ENCODE peak calls at places on chromosomes 16 and 17, in seven cellular contexts. S is left ventricle myocardium inferior; T is CD8-positive, alpha-beta memory T cell; Y is transverse colon; V is left lung; Z is Caco-2; Q is right cardiac atrium. E is an unnamed sample.

GRCh38 chr16:19804538-19805323 is 79.9 kb downstream of the GPRC5B start:
- DNase-seq in S (peak; percentile 71), T (no peak), Y (peak; percentile 41), V (no peak), Z (no peak), Q (peak; percentile 82), E (no peak)

GRCh38 chr17:76373481-76373825 is 11.0 kb upstream of the SPHK1 start:
- DNase-seq in S (no peak), T (no peak), Y (no peak), V (peak; percentile 20), Z (no peak), Q (peak; percentile 49), E (no peak)

GRCh38 chr17:31824771-31825360 is 34.2 kb downstream of the COPRS start:
- DNase-seq in S (no peak), T (no peak), Y (no peak), V (no peak), Z (no peak), Q (no peak), E (no peak)

GRCh38 chr16:50166511-50167500 is 13.7 kb downstream of the TENT4B start:
- DNase-seq in S (no peak), T (no peak), Y (no peak), V (no peak), Z (no peak), Q (no peak), E (no peak)

GRCh38 chr17:64180089-64180488 is 50.1 kb upstream of the ERN1 start:
- DNase-seq in S (no peak), T (no peak), Y (no peak), V (no peak), Z (no peak), Q (no peak), E (no peak)

GRCh38 chr16:4227040-4227332 is 14.9 kb downstream of the SRL start:
- DNase-seq in S (no peak), T (no peak), Y (no peak), V (no peak), Z (no peak), Q (no peak), E (no peak)

GRCh38 chr16:84062734-84063640 is 20.4 kb upstream of the SLC38A8 start:
- DNase-seq in S (peak; percentile 81), T (peak; percentile 45), Y (peak; percentile 70), V (peak; percentile 93), Z (peak; percentile 88), Q (peak; percentile 92), E (peak; percentile 52)

GRCh38 chr17:61634942-61635538 is 44.0 kb upstream of the NACA2 start:
- DNase-seq in S (no peak), T (no peak), Y (no peak), V (no peak), Z (no peak), Q (no peak), E (no peak)

GRCh38 chr16:21626659-21627277 is 25.6 kb downstream of the IGSF6 start:
- DNase-seq in S (no peak), T (no peak), Y (no peak), V (no peak), Z (no peak), Q (no peak), E (no peak)

GRCh38 chr17:37188157-37188556 is 187.6 kb upstream of the C17orf78 start:
- DNase-seq in S (no peak), T (no peak), Y (no peak), V (no peak), Z (no peak), Q (no peak), E (no peak)

GRCh38 chr16:86258713-86259112 is 251.6 kb upstream of the FOXF1 start:
- DNase-seq in S (no peak), T (no peak), Y (no peak), V (no peak), Z (no peak), Q (no peak), E (no peak)

GRCh38 chr16:12099451-12100123 is 123.1 kb downstream of the SNX29 start:
- DNase-seq in S (no peak), T (no peak), Y (no peak), V (no peak), Z (no peak), Q (no peak), E (no peak)

GRCh38 chr16:56199164-56199563 is 7.9 kb downstream of the GNAO1 start:
- DNase-seq in S (no peak), T (no peak), Y (no peak), V (no peak), Z (no peak), Q (no peak), E (no peak)

GRCh38 chr17:55458977-55459376 is 37.3 kb upstream of the MMD start:
- DNase-seq in S (no peak), T (no peak), Y (no peak), V (no peak), Z (no peak), Q (no peak), E (no peak)

GRCh38 chr16:53207810-53208752 is 153.3 kb downstream of the CHD9 start:
- DNase-seq in S (no peak), T (no peak), Y (peak; percentile 32), V (no peak), Z (peak; percentile 77), Q (peak; percentile 35), E (no peak)

GRCh38 chr17:7204335-7204734 is 15.3 kb downstream of the DLG4 start:
- DNase-seq in S (no peak), T (no peak), Y (no peak), V (no peak), Z (no peak), Q (peak; percentile 65), E (no peak)

GRCh38 chr16:88296437-88297177 is 86.2 kb upstream of the ZNF469 start:
- DNase-seq in S (no peak), T (no peak), Y (no peak), V (peak; percentile 45), Z (no peak), Q (no peak), E (no peak)

GRCh38 chr17:35577826-35578194 is 561 bp downstream of the PEX12 start:
- DNase-seq in S (no peak), T (no peak), Y (peak; percentile 19), V (no peak), Z (peak; percentile 22), Q (no peak), E (no peak)

GRCh38 chr17:21511368-21512195 is 135.4 kb downstream of the KCNJ12 start:
- DNase-seq in S (peak; percentile 86), T (peak; percentile 42), Y (peak; percentile 85), V (peak; percentile 96), Z (peak; percentile 82), Q (peak; percentile 93), E (peak; percentile 51)

GRCh38 chr16:82016268-82016667 is 5.0 kb upstream of the SDR42E1 start:
- DNase-seq in S (no peak), T (no peak), Y (no peak), V (no peak), Z (peak; percentile 42), Q (no peak), E (no peak)

GRCh38 chr17:70871180-70871818 is 702.0 kb downstream of the KCNJ2 start:
- DNase-seq in S (no peak), T (no peak), Y (no peak), V (no peak), Z (no peak), Q (no peak), E (no peak)

GRCh38 chr16:17468611-17469010 is 2.1 kb downstream of the XYLT1 start:
- DNase-seq in S (no peak), T (no peak), Y (no peak), V (no peak), Z (no peak), Q (no peak), E (no peak)

GRCh38 chr17:72116692-72117469 is 3.9 kb upstream of the SOX9 start:
- DNase-seq in S (no peak), T (no peak), Y (peak; percentile 30), V (peak; percentile 62), Z (no peak), Q (peak; percentile 40), E (no peak)

DNA sequence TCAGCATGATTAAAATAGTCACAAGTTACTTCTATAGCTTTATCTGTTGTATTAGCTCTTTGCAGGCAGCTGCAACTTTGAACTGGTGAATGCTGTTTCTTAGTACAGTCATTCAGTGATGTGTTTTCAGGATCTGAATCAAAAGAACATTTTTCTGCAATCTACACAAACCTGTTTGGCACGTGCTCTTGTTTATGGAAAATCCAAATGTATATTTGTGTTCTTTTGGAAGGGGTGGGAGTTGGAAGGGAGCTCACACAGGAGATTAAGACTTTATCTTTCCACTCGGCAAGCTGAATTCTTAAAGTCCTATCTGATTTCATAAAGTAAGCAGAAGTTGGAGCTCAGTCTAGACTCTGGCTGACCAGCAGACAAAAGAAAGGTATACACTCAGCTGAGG is 300.2 kb downstream of the MAP2K6 start:
- DNase-seq in S (no peak), T (no peak), Y (no peak), V (no peak), Z (peak; percentile 21), Q (no peak), E (no peak)
- H3K9me3 ChIP-seq in S (no peaks in the 10 kb centered on the region), T (no peaks in the 10 kb centered on the region), Y (no peaks in the 10 kb centered on the region), V (no peaks in the 10 kb centered on the region), Z (no peaks in the 10 kb centered on the region), Q (no peaks in the 10 kb centered on the region), E (no peaks in the 10 kb centered on the region)

DNA sequence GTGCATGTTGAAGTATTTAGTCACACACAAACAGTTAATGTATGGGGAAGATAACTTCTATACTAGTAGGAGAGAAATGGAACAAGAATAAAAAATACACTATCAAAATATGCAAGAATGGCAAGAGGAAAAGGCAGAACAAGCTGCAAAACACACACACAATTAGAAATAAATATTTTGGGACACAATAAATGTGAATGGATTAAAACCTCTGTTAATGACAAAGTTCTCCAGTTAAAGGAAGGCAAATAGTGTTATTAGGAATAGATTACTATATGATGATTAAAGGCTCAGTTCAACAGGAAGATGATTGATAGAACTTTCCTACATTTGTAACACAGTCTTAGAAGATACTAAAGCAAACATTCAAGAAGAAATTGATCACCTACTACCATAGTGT is 106.3 kb upstream of the ZNF750 start:
- DNase-seq in S (no peak), T (no peak), Y (no peak), V (no peak), Z (no peak), Q (no peak), E (no peak)
- H3K9me3 ChIP-seq in S (peaks cover 44% of the 10 kb centered on the region), T (peaks cover 13% of the 10 kb centered on the region), Y (peaks cover 8% of the 10 kb centered on the region), V (peaks cover 26% of the 10 kb centered on the region), Z (peaks cover 20% of the 10 kb centered on the region), Q (peaks cover 3% of the 10 kb centered on the region), E (peaks cover 11% of the 10 kb centered on the region)

GRCh38 chr17:16623282-16623681 is 30.4 kb downstream of the ZNF624 start:
- DNase-seq in S (no peak), T (no peak), Y (no peak), V (no peak), Z (no peak), Q (no peak), E (no peak)

GRCh38 chr17:16617481-16618060 is 36.1 kb downstream of the ZNF624 start:
- DNase-seq in S (no peak), T (no peak), Y (no peak), V (peak; percentile 76), Z (no peak), Q (no peak), E (no peak)

GRCh38 chr17:16622540-16623277 is 30.9 kb downstream of the ZNF624 start:
- DNase-seq in S (no peak), T (no peak), Y (no peak), V (no peak), Z (no peak), Q (no peak), E (no peak)
- H3K9me3 ChIP-seq in S (peaks cover 100% of the 10 kb centered on the region), T (peaks cover 37% of the 10 kb centered on the region), Y (peaks cover 89% of the 10 kb centered on the region), V (peaks cover 100% of the 10 kb centered on the region), Z (peaks cover 76% of the 10 kb centered on the region), Q (peaks cover 1% of the 10 kb centered on the region), E (peaks cover 43% of the 10 kb centered on the region)

DNA sequence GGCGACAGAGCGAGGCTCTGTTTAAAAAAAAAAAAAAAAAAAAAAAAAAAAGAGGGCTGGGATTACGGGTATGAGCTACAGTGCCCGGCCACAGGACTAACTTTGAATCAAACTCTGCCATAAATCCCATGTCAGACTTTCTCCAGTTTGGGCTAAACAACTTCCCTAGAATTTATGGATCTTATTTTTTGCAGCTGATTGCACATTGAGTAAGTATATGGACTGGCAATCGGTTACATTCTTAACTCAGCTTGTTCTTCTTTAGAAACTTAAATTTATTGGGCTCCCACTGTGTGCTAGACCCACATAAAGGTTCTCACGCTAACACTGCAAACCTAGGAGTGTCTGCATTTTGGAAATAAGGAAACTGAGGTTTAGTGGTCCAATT is 788 bp upstream of the CBFB start:
- DNase-seq in S (no peak), T (no peak), Y (no peak), V (no peak), Z (no peak), Q (no peak), E (no peak)
- H3K9me3 ChIP-seq in S (no peaks in the 10 kb centered on the region), T (no peaks in the 10 kb centered on the region), Y (no peaks in the 10 kb centered on the region), V (no peaks in the 10 kb centered on the region), Z (no peaks in the 10 kb centered on the region), Q (no peaks in the 10 kb centered on the region), E (no peaks in the 10 kb centered on the region)